ENCODE peak calls at places on chromosomes 3 and 15, in four cellular contexts. Z, Q, S and V are unnamed samples.
A peak's percentile ranks its signal among the peaks of the same experiment; 100 is the strongest.

GRCh38 chr3:144033863-144034262 is 62.2 kb downstream of the DIPK2A start:
- DNase-seq in Z (no peak), Q (no peak), S (no peak), V (no peak)

GRCh38 chr3:87920549-87920948 is 138.3 kb downstream of the CGGBP1 start:
- DNase-seq in Z (no peak), Q (no peak), S (no peak), V (no peak)

GRCh38 chr3:113685956-113686721 is 10.3 kb downstream of the USF3 start:
- DNase-seq in Z (no peak), Q (no peak), S (no peak), V (no peak)

GRCh38 chr15:89041507-89041906 is 46.7 kb upstream of the ABHD2 start:
- DNase-seq in Z (no peak), Q (no peak), S (no peak), V (no peak)

GRCh38 chr3:38396861-38397260 is 50.3 kb downstream of the XYLB start:
- DNase-seq in Z (no peak), Q (no peak), S (no peak), V (no peak)

GRCh38 chr3:132348531-132348930 is 31.3 kb downstream of the ACP3 start:
- DNase-seq in Z (no peak), Q (no peak), S (no peak), V (no peak)

GRCh38 chr15:39403674-39404117 is 177.2 kb upstream of the THBS1 start:
- DNase-seq in Z (no peak), Q (no peak), S (no peak), V (no peak)

GRCh38 chr3:149375164-149375823 is 2.2 kb downstream of the TM4SF1 start:
- DNase-seq in Z (no peak), Q (no peak), S (no peak), V (no peak)

GRCh38 chr15:92843326-92843725 is 56.8 kb upstream of the CHD2 start:
- DNase-seq in Z (no peak), Q (no peak), S (no peak), V (no peak)

DNA sequence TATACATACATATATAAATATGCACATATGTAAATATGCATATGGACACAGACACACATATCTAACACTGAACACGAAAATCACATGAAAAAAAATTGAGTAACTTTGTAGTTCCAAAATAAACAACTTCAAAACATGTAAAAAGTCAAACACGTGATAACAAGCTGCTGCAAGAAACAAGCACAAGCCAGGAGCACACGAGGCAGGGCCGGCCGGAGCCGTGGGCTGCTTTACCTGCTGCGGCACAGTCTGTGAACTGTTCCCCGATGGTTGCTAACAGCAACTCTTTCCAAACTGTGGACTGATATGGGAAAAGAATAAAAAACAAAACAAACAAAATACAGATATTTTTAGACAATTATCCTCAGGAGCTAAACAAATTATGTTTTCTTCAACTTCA is 31.6 kb downstream of the EIF4E3 start:
- DNase-seq in Z (peak; percentile 56), Q (no peak), S (no peak), V (no peak)
- H3K27ac ChIP-seq in Z (peak overlapping the region; percentile 51), Q (no peak overlapping the region), S (no peak overlapping the region), V (no peak overlapping the region)

DNA sequence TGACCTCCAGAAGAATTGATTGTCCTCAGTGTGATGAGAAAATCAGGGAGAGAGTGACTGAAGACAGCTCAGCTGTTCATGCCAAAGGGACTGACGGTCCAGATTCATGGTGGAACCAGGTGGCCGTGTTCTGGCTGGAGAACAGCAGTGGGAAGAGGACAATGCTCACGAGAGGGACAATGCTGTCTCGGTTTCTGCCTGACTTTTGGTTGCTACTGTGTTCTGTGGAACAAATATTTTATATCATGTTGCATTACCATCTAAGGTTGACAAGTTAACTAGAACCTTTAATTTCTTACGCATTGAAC is 58.0 kb upstream of the ULK4 start:
- DNase-seq in Z (no peak), Q (no peak), S (no peak), V (no peak)
- H3K4me1 ChIP-seq in Z (peaks cover 75% of the 10 kb centered on the region), Q (peaks cover 9% of the 10 kb centered on the region), S (peaks cover 64% of the 10 kb centered on the region), V (peaks cover 81% of the 10 kb centered on the region)

GRCh38 chr15:94047566-94047965 is 183.8 kb upstream of the MCTP2 start:
- DNase-seq in Z (no peak), Q (no peak), S (no peak), V (no peak)
- H3K27ac ChIP-seq in Z (no peak overlapping the region), Q (no peak overlapping the region), S (no peak overlapping the region), V (no peak overlapping the region)

DNA sequence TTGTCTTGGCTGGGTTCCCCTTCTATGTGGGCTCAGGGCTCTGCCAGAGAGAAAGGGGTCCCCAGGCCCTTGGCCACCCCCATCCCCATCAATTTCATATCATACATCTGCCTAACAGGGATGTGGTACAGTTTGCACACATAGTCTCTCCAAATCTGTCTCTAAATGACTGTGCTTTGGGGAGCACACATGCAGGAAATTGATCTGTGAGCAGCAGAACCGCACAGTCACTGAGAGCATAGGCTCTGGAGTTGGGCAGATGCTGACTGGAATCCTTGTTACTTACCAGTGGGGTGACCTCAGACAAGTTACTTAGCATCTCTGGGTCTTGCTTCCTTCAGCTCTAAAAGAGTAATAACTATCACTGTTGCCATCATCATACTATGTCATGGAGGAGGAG is 273.9 kb downstream of the ABHD5 start:
- DNase-seq in Z (no peak), Q (no peak), S (no peak), V (no peak)
- H3K4me1 ChIP-seq in Z (no peaks in the 10 kb centered on the region), Q (peaks cover 16% of the 10 kb centered on the region), S (no peaks in the 10 kb centered on the region), V (no peaks in the 10 kb centered on the region)

GRCh38 chr15:73457334-73457733 is 14.4 kb downstream of the REC114 start:
- DNase-seq in Z (no peak), Q (no peak), S (no peak), V (no peak)

GRCh38 chr15:73454096-73454495 is 11.1 kb downstream of the REC114 start:
- DNase-seq in Z (no peak), Q (no peak), S (no peak), V (no peak)
- H3K27ac ChIP-seq in Z (no peak overlapping the region), Q (no peak overlapping the region), S (no peak overlapping the region), V (no peak overlapping the region)

DNA sequence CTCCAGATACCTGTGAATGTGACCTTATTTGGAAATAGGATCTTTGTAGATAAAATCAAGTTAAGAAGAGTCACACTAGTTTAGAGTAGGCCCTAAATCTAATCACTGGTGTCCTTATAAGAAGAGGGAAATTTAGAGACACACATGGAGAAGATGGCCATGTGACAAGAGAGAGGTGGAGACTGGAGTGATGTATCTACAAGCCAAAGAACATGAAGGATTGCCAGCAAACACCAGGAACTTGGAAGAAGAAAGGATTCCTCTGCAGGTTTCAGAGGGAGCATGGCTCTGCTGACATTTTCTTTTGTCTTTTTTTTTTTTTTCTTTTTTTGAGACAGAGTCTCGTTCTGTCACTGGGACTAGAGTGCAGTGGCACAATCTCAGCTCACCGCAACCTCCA is 20.8 kb downstream of the ARHGEF3 start:
- DNase-seq in Z (no peak), Q (no peak), S (no peak), V (no peak)
- H3K4me1 ChIP-seq in Z (peaks cover 90% of the 10 kb centered on the region), Q (no peaks in the 10 kb centered on the region), S (peaks cover 18% of the 10 kb centered on the region), V (peaks cover 79% of the 10 kb centered on the region)

GRCh38 chr3:50334339-50335075 is 6.1 kb downstream of the RASSF1 start:
- DNase-seq in Z (no peak), Q (no peak), S (no peak), V (no peak)
- H3K27ac ChIP-seq in Z (peak overlapping the region; percentile 98), Q (no peak overlapping the region), S (peak overlapping the region; percentile 93), V (peak overlapping the region; percentile 97)

GRCh38 chr3:102529452-102529851 is 94.6 kb downstream of the ZPLD1 start:
- DNase-seq in Z (no peak), Q (peak; percentile 39), S (no peak), V (no peak)

GRCh38 chr3:102532901-102533300 is 98.1 kb downstream of the ZPLD1 start:
- DNase-seq in Z (no peak), Q (no peak), S (no peak), V (no peak)

GRCh38 chr3:102531686-102532085 is 96.9 kb downstream of the ZPLD1 start:
- DNase-seq in Z (no peak), Q (no peak), S (no peak), V (no peak)

GRCh38 chr3:102528727-102529126 is 93.9 kb downstream of the ZPLD1 start:
- DNase-seq in Z (no peak), Q (no peak), S (no peak), V (no peak)

DNA sequence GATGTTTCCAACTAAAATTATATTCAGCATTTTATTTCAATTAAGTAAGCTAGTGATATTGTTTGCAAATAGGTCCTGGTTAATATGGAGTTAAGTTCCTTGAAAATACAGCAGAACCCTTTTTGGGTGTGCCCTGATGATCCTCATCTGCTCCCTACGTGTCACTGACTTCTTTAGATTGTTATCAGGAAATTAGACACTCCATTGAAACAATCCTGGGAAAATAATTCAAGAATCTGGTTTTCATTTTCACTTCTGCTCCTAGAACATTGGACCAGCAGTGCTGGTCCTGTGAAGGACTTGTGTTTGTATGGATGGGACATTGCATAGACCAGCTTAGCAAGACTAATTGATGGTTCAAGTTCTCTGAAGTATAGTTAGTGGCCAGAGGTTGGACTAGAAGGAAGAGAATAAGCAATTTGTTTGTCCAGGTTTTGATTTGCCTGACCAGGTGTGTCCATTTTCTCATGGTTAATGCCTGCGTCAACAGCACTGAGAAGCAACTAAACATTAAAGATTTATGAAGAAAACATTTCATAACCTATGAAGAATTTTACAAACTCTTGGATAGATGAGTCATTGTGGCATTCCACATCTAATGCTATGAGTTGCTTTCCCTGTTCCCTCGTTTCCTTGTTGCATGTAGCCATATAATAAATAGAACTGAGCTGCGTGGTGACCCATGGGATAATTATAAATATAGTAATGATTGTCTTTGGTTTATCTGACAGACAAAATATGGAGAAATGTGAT is 95.8 kb downstream of the ZPLD1 start:
- DNase-seq in Z (no peak), Q (no peak), S (no peak), V (no peak)
- H3K4me1 ChIP-seq in Z (no peaks in the 10 kb centered on the region), Q (no peaks in the 10 kb centered on the region), S (no peaks in the 10 kb centered on the region), V (no peaks in the 10 kb centered on the region)